ENCODE peak calls at places on chromosome 19, in five cellular contexts. T is IMR-90, A is neuronal stem cell, F is H1, X is mesenchymal stem cell. R is an unnamed sample.
A peak's percentile ranks its signal among the peaks of the same experiment; 100 is the strongest.

GRCh38 chr19:1133471-1133929 is 29.7 kb downstream of the GPX4 start:
- DNase-seq in T (no peak), A (no peak), F (peak; percentile 80), X (no peak), R (peak; percentile 86)

GRCh38 chr19:40417714-40417996 is 4.5 kb upstream of the PRX start:
- DNase-seq in T (no peak), A (no peak), F (no peak), X (no peak), R (no peak)

GRCh38 chr19:38285567-38285966 is 18.5 kb upstream of the C19orf33 start:
- DNase-seq in T (peak; percentile 62), A (no peak), F (no peak), X (no peak), R (no peak)

GRCh38 chr19:54461201-54462071 is 2.1 kb downstream of the LENG9 start:
- DNase-seq in T (peak; percentile 54), A (no peak), F (no peak), X (peak; percentile 21), R (no peak)

GRCh38 chr19:4359627-4360000 is 16.3 kb downstream of the MPND start:
- DNase-seq in T (no peak), A (no peak), F (no peak), X (no peak), R (no peak)

GRCh38 chr19:49710372-49710951 is 19.5 kb downstream of the CPT1C start:
- DNase-seq in T (peak; percentile 84), A (no peak), F (no peak), X (peak; percentile 86), R (no peak)

GRCh38 chr19:48724796-48725753 is 5.5 kb upstream of the MAMSTR start:
- DNase-seq in T (peak; percentile 93), A (no peak), F (no peak), X (peak; percentile 97), R (peak; percentile 58)

GRCh38 chr19:43534811-43535761 is 2.1 kb downstream of the ZNF575 start:
- DNase-seq in T (peak; percentile 61), A (peak; percentile 54), F (peak; percentile 89), X (peak; percentile 74), R (peak; percentile 92)

GRCh38 chr19:5128251-5128931 is 159.5 kb downstream of the KDM4B start:
- DNase-seq in T (peak; percentile 75), A (no peak), F (no peak), X (peak; percentile 88), R (no peak)

GRCh38 chr19:8251025-8251472 is 41.9 kb downstream of the CERS4 start:
- DNase-seq in T (peak; percentile 11), A (no peak), F (no peak), X (no peak), R (no peak)

GRCh38 chr19:1590641-1591397 is 1.8 kb downstream of the MBD3 start:
- DNase-seq in T (no peak), A (no peak), F (no peak), X (peak; percentile 40), R (peak; percentile 56)

GRCh38 chr19:41341669-41342490 is 11.8 kb downstream of the TGFB1 start:
- DNase-seq in T (no peak), A (no peak), F (no peak), X (no peak), R (peak; percentile 75)

GRCh38 chr19:38898788-38899446 is 501 bp downstream of the SIRT2 start:
- DNase-seq in T (peak; percentile 19), A (peak; percentile 20), F (no peak), X (peak; percentile 49), R (no peak)

GRCh38 chr19:45161715-45162463 is 1.1 kb upstream of the NKPD1 start:
- DNase-seq in T (peak; percentile 28), A (no peak), F (peak; percentile 86), X (peak; percentile 55), R (peak; percentile 80)

GRCh38 chr19:1465191-1466016 is 13.6 kb downstream of the C19orf25 start:
- DNase-seq in T (peak; percentile 36), A (no peak), F (peak; percentile 85), X (peak; percentile 63), R (peak; percentile 81)

GRCh38 chr19:2604747-2605329 is 97.7 kb downstream of the GNG7 start:
- DNase-seq in T (no peak), A (no peak), F (no peak), X (no peak), R (no peak)

GRCh38 chr19:46346821-46347571 is at the start of gene PPP5C:
- DNase-seq in T (peak; percentile 90), A (peak; percentile 89), F (peak; percentile 92), X (peak; percentile 95), R (peak; percentile 97)
- H3K14ac ChIP-seq in T (peak within 1 kb of the TSS; percentile 99), A (peak within 1 kb of the TSS; percentile 99), F (no peak within 1 kb of the TSS), X (no peak within 1 kb of the TSS), R (peak within 1 kb of the TSS; percentile 77)

DNA sequence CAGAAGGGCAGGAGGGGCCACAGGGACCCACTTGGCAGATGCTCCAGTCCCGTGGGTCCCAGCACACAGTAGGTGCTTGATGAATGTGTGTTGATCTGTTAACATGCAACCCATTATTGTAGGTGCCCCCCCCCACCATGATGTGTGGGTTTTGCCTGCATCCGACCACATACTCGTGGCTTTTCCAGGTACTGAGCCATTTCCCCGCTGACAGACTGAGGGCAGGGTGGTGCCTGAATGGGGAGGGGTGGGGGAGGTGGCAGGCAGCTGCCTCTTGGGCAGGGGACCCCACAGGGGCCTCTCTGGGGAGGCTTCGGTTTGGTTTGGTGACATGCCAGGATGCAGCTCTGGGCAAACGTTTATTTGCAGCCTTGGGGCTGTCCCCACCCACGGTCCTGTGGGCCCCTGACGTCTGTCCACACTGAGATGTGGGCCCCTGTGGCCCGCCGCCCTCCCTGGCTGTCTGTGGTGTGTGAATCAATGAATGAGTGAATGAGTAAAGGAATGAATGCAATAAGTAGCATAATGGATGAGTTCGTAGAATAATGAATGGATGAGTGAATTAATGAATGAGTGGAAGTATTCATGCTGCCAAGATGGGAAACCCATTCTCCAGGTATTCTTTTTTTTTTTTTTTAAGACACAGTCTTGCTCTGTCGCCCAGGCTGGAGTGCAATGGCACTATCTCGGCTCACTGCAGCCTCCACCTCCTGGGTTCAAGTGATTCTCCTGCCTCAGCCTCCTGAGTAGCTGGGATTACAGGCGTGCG is 9.0 kb upstream of the JUND start:
- DNase-seq in T (peak; percentile 52), A (no peak), F (no peak), X (no peak), R (no peak)
- H2BK15ac ChIP-seq in T (peak overlapping the region; percentile 68), A (peak overlapping the region; percentile 92), F (no peak overlapping the region), X (peak overlapping the region; percentile 68), R (no peak overlapping the region)

GRCh38 chr19:31334849-31335624 is 14.2 kb downstream of the TSHZ3 start:
- DNase-seq in T (peak; percentile 60), A (no peak), F (no peak), X (no peak), R (no peak)
- H3K14ac ChIP-seq in T (peak overlapping the region; percentile 78), A (no peak overlapping the region), F (no peak overlapping the region), X (no peak overlapping the region), R (no peak overlapping the region)

GRCh38 chr19:14265285-14266036 is 59.5 kb upstream of the ADGRL1 start:
- DNase-seq in T (no peak), A (no peak), F (peak; percentile 75), X (no peak), R (peak; percentile 52)
- H2BK15ac ChIP-seq in T (no peak overlapping the region), A (peak overlapping the region; percentile 97), F (no peak overlapping the region), X (peak overlapping the region; percentile 67), R (no peak overlapping the region)

GRCh38 chr19:10977773-10978155 is 16.9 kb downstream of the SMARCA4 start:
- DNase-seq in T (no peak), A (no peak), F (no peak), X (no peak), R (no peak)
- H3K14ac ChIP-seq in T (no peak overlapping the region), A (no peak overlapping the region), F (no peak overlapping the region), X (no peak overlapping the region), R (no peak overlapping the region)